ENCODE peak calls at places on chromosomes 3 and 15, in six cellular contexts. One of them, this sample, is unnamed.

GRCh38 chr3:13112521-13113345 is 39.5 kb upstream of the IQSEC1 start:
- DNase-seq in breast epithelium: no peak
- DNase-seq in heart left ventricle: no peak
- DNase-seq in GM12892: no peak
- DNase-seq in tibial nerve: no peak
- DNase-seq in vagina: no peak
- DNase-seq in this sample: no peak

GRCh38 chr3:194067949-194068362 is 68.0 kb upstream of the HES1 start:
- DNase-seq in vagina: no peak
- DNase-seq in heart left ventricle: no peak
- DNase-seq in GM12892: no peak
- DNase-seq in tibial nerve: no peak
- DNase-seq in breast epithelium: no peak
- DNase-seq in this sample: no peak

GRCh38 chr15:29671308-29671981 is 150.8 kb downstream of the TJP1 start:
- DNase-seq in GM12892: no peak
- DNase-seq in tibial nerve: no peak
- DNase-seq in heart left ventricle: no peak
- DNase-seq in breast epithelium: no peak
- DNase-seq in vagina: no peak
- DNase-seq in this sample: no peak

GRCh38 chr3:138941259-138941885 is 5.6 kb downstream of the FOXL2 start:
- DNase-seq in heart left ventricle: no peak
- DNase-seq in tibial nerve: no peak
- DNase-seq in breast epithelium: no peak
- DNase-seq in vagina: no peak
- DNase-seq in GM12892: no peak
- DNase-seq in this sample: peak

GRCh38 chr3:74883690-74884089 is 269.2 kb upstream of the CNTN3 start:
- DNase-seq in GM12892: no peak
- DNase-seq in vagina: no peak
- DNase-seq in breast epithelium: no peak
- DNase-seq in heart left ventricle: no peak
- DNase-seq in tibial nerve: no peak
- DNase-seq in this sample: no peak

GRCh38 chr3:126476166-126476975 is 680 bp upstream of the ZXDC start:
- DNase-seq in tibial nerve: peak
- DNase-seq in breast epithelium: peak
- DNase-seq in vagina: peak
- DNase-seq in GM12892: no peak
- DNase-seq in heart left ventricle: no peak
- DNase-seq in this sample: peak

GRCh38 chr15:51883436-51883835 is 54.0 kb downstream of the TMOD3 start:
- DNase-seq in tibial nerve: no peak
- DNase-seq in GM12892: no peak
- DNase-seq in vagina: no peak
- DNase-seq in heart left ventricle: no peak
- DNase-seq in breast epithelium: no peak
- DNase-seq in this sample: no peak

GRCh38 chr3:23489338-23490158 is 286.4 kb downstream of the UBE2E2 start:
- DNase-seq in heart left ventricle: no peak
- DNase-seq in GM12892: no peak
- DNase-seq in breast epithelium: no peak
- DNase-seq in tibial nerve: no peak
- DNase-seq in vagina: no peak
- DNase-seq in this sample: no peak

GRCh38 chr3:53725308-53725995 is 120.8 kb downstream of the CHDH start:
- DNase-seq in breast epithelium: no peak
- DNase-seq in vagina: no peak
- DNase-seq in heart left ventricle: no peak
- DNase-seq in tibial nerve: no peak
- DNase-seq in GM12892: no peak
- DNase-seq in this sample: no peak

GRCh38 chr15:98506711-98507110 is 141.6 kb upstream of the IGF1R start:
- DNase-seq in heart left ventricle: no peak
- DNase-seq in tibial nerve: no peak
- DNase-seq in GM12892: no peak
- DNase-seq in breast epithelium: no peak
- DNase-seq in vagina: no peak
- DNase-seq in this sample: no peak

GRCh38 chr3:22916933-22917332 is 286.2 kb upstream of the UBE2E2 start:
- DNase-seq in breast epithelium: no peak
- DNase-seq in vagina: no peak
- DNase-seq in heart left ventricle: no peak
- DNase-seq in tibial nerve: no peak
- DNase-seq in GM12892: no peak
- DNase-seq in this sample: no peak

GRCh38 chr15:62560943-62561571 is 396.0 kb upstream of the C2CD4B start:
- DNase-seq in heart left ventricle: peak
- DNase-seq in tibial nerve: no peak
- DNase-seq in vagina: no peak
- DNase-seq in GM12892: no peak
- DNase-seq in breast epithelium: no peak
- DNase-seq in this sample: no peak

GRCh38 chr15:57861805-57862586 is 155.5 kb downstream of the POLR2M start:
- DNase-seq in tibial nerve: no peak
- DNase-seq in breast epithelium: no peak
- DNase-seq in vagina: no peak
- DNase-seq in GM12892: no peak
- DNase-seq in heart left ventricle: no peak
- DNase-seq in this sample: peak

GRCh38 chr3:123169492-123169929 is 32.2 kb upstream of the SEC22A start:
- DNase-seq in tibial nerve: no peak
- DNase-seq in breast epithelium: no peak
- DNase-seq in heart left ventricle: no peak
- DNase-seq in GM12892: no peak
- DNase-seq in vagina: no peak
- DNase-seq in this sample: no peak

GRCh38 chr3:111972891-111973290 is 5.9 kb upstream of the ABHD10 start:
- DNase-seq in tibial nerve: no peak
- DNase-seq in heart left ventricle: no peak
- DNase-seq in vagina: no peak
- DNase-seq in breast epithelium: no peak
- DNase-seq in GM12892: no peak
- DNase-seq in this sample: no peak

GRCh38 chr3:114336122-114336697 is 42.4 kb downstream of the TIGIT start:
- DNase-seq in vagina: no peak
- DNase-seq in heart left ventricle: no peak
- DNase-seq in GM12892: no peak
- DNase-seq in breast epithelium: no peak
- DNase-seq in tibial nerve: no peak
- DNase-seq in this sample: no peak

GRCh38 chr15:53611145-53611920 is 148.1 kb downstream of the WDR72 start:
- DNase-seq in GM12892: no peak
- DNase-seq in heart left ventricle: no peak
- DNase-seq in breast epithelium: no peak
- DNase-seq in vagina: no peak
- DNase-seq in tibial nerve: no peak
- DNase-seq in this sample: no peak

GRCh38 chr3:10956991-10957390 is 35.6 kb upstream of the SLC6A1 start:
- DNase-seq in vagina: no peak
- DNase-seq in breast epithelium: no peak
- DNase-seq in heart left ventricle: peak
- DNase-seq in tibial nerve: peak
- DNase-seq in GM12892: no peak
- DNase-seq in this sample: no peak

GRCh38 chr3:59754456-59754855 is 704.6 kb upstream of the CFAP20DC start:
- DNase-seq in GM12892: no peak
- DNase-seq in tibial nerve: no peak
- DNase-seq in vagina: no peak
- DNase-seq in heart left ventricle: no peak
- DNase-seq in breast epithelium: no peak
- DNase-seq in this sample: no peak

GRCh38 chr3:100957407-100958100 is 35.7 kb downstream of the ABI3BP start:
- DNase-seq in vagina: no peak
- DNase-seq in breast epithelium: no peak
- DNase-seq in heart left ventricle: no peak
- DNase-seq in tibial nerve: no peak
- DNase-seq in GM12892: no peak
- DNase-seq in this sample: no peak

GRCh38 chr3:46925585-46925934 is 48.0 kb downstream of the PTH1R start:
- DNase-seq in tibial nerve: no peak
- DNase-seq in breast epithelium: no peak
- DNase-seq in GM12892: no peak
- DNase-seq in heart left ventricle: peak
- DNase-seq in vagina: no peak
- DNase-seq in this sample: no peak

GRCh38 chr3:73827658-73828313 is 203.0 kb upstream of the PDZRN3 start:
- DNase-seq in heart left ventricle: no peak
- DNase-seq in vagina: no peak
- DNase-seq in tibial nerve: no peak
- DNase-seq in GM12892: no peak
- DNase-seq in breast epithelium: no peak
- DNase-seq in this sample: no peak
- TF ChIP-seq POLR2A in heart left ventricle: no peak
- TF ChIP-seq POLR2A in vagina: no peak
- TF ChIP-seq POLR2A in tibial nerve: no peak
- TF ChIP-seq POLR2A in GM12892: no peak
- TF ChIP-seq POLR2A in breast epithelium: no peak
- TF ChIP-seq POLR2A in this sample: no peak

DNA sequence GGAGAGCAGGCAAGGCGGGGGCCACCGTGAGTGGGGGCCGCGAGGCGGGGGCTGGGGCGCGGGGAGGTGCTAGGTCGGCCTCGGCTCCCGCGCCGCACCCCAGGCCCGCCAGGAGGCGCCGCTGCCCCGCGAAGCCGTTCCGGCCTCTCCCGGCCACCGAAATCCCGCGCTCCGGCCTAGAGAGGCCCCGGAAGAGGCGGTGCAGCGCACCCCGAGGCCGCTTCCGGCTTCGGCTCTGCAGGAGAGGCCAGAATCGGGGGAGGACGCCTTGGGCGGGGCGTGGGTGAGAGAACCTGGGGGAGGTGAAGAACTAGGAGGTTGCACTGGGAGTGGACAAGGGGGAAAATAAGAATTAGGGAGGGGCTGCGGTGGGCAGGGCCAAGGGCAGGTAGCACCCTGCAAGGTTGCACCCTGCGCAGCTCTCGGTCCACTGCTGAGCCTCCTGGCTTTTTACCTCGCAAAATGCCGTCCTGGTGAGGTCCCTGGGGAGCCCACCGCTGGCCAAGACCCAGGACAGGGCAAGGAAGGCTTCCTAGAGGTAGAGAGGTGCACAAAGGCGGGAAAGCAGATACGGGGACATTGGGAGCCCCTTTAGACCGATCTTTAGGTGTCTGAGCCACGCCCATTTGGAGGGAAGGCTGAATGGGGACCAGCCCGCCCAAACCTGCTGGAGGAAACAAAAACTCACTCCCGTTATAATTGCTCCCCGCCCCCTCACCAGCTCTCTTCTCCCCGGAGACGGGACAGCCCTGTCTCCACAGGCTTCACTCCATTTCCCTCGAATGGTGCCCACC is 8.4 kb upstream of the GNAI2 start:
- DNase-seq in heart left ventricle: peak
- DNase-seq in tibial nerve: peak
- DNase-seq in breast epithelium: peak
- DNase-seq in vagina: peak
- DNase-seq in GM12892: peak
- DNase-seq in this sample: peak
- TF ChIP-seq POLR2A in heart left ventricle: no peak
- TF ChIP-seq POLR2A in tibial nerve: no peak
- TF ChIP-seq POLR2A in breast epithelium: no peak
- TF ChIP-seq POLR2A in vagina: no peak
- TF ChIP-seq POLR2A in GM12892: peak
- TF ChIP-seq POLR2A in this sample: peak

DNA sequence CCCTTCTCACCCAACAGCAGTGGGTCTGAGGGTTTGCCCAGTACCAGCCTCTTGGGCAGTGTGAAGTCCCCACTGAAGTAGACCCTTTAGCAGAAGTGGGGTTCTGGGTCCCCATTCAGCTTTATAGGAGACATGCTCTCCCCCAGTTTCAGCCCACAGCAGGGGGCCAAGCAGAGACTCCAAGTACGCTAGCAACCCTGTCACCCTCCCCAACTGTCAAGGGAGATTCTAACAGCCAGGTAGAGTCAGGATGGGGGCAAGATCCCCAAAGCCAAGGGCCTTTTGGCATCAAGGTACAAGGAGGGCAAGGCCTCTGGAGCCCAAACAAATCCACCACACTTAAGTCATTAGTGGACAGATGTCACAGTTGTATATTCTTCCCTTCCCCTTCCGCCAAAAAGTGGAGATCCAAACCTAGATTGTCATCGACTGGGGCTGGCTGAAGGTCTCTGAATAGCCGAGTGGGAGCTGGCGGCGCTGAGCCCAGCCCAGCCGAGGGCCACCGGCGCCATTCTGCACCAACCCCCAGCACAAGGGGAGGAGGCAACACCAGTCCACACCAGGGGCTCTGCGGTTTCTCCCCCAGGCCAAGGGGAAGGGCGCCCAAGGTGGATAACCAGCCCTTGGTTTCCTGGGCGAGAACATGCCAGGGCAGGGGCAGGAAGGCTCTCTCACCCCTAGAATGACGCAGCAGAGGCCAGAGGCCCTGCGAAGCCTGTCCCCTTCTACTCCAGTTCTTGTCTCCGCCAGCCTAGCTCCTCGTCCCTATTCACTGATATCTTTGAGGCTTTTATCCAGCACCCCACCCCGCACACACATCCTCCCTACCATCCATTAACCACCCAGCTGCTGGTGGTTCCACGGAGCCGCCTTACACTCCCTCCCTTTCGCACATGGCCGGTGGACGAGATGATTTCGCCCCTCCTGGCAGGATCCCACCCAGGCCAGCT is 1.5 kb downstream of the RBPMS2 start:
- DNase-seq in vagina: no peak
- DNase-seq in tibial nerve: no peak
- DNase-seq in breast epithelium: no peak
- DNase-seq in GM12892: no peak
- DNase-seq in heart left ventricle: no peak
- DNase-seq in this sample: no peak
- TF ChIP-seq POLR2A in vagina: no peak
- TF ChIP-seq POLR2A in tibial nerve: no peak
- TF ChIP-seq POLR2A in breast epithelium: no peak
- TF ChIP-seq POLR2A in GM12892: no peak
- TF ChIP-seq POLR2A in heart left ventricle: no peak
- TF ChIP-seq POLR2A in this sample: no peak

GRCh38 chr15:89087830-89088604 is at the start of gene ABHD2:
- DNase-seq in GM12892: peak
- DNase-seq in breast epithelium: peak
- DNase-seq in heart left ventricle: peak
- DNase-seq in tibial nerve: peak
- DNase-seq in vagina: peak
- DNase-seq in this sample: peak
- TF ChIP-seq POLR2A in GM12892: peak
- TF ChIP-seq POLR2A in breast epithelium: no peak
- TF ChIP-seq POLR2A in heart left ventricle: peak
- TF ChIP-seq POLR2A in tibial nerve: peak
- TF ChIP-seq POLR2A in vagina: peak
- TF ChIP-seq POLR2A in this sample: peak

DNA sequence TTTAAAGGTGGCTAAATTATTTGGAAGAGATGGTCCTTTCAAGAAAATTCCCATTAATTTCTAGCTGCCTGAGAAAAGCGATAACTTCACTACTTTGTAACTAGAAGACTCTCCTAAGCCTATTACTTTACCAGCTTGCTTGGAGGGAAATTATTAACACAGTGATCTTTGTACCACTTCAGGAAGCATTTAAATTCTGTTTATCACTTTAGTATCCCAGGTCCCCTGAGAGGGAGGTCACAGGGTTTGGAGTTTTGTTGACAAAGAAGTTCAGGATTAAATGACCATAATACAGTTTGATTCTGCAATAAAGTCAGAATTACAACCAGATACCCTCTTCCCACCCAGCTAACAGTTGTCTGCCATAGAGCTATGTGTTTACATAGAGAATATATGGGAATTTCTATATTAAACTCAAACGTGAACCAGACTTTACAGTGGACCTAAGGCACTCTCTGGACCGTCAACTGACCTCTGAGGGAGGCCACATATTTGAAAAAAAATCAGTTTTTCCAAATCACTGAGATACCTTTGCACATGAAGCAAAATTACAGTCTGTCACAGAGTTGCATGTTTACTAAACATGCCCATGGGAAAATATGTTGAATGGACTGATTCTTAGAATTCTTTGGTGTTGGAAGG is 3.0 kb downstream of the SLC27A2 start:
- DNase-seq in heart left ventricle: no peak
- DNase-seq in vagina: no peak
- DNase-seq in breast epithelium: no peak
- DNase-seq in tibial nerve: no peak
- DNase-seq in GM12892: no peak
- DNase-seq in this sample: no peak
- TF ChIP-seq POLR2A in heart left ventricle: no peak
- TF ChIP-seq POLR2A in vagina: no peak
- TF ChIP-seq POLR2A in breast epithelium: no peak
- TF ChIP-seq POLR2A in tibial nerve: no peak
- TF ChIP-seq POLR2A in GM12892: no peak
- TF ChIP-seq POLR2A in this sample: no peak

This sample was measured in H54.